ENCODE peak calls at places on chromosomes 3 and 15, in five cellular contexts. One of them, this sample, is unnamed.

GRCh38 chr3:112740800-112741199 is 99.9 kb upstream of the CCDC80 start:
- DNase-seq in PC-3: no peak
- DNase-seq in hepatocyte: no peak
- DNase-seq in GM23248: no peak
- DNase-seq in endothelial cell of umbilical vein: no peak
- DNase-seq in this sample: no peak

GRCh38 chr3:24156466-24156865 is 211.4 kb downstream of the NR1D2 start:
- DNase-seq in PC-3: peak; percentile 96
- DNase-seq in hepatocyte: no peak
- DNase-seq in GM23248: peak; percentile 85
- DNase-seq in endothelial cell of umbilical vein: no peak
- DNase-seq in this sample: peak; percentile 76

GRCh38 chr3:123202451-123202850 is 708 bp downstream of the SEC22A start:
- DNase-seq in PC-3: peak; percentile 27
- DNase-seq in hepatocyte: peak; percentile 32
- DNase-seq in GM23248: peak; percentile 36
- DNase-seq in endothelial cell of umbilical vein: peak; percentile 18
- DNase-seq in this sample: no peak

GRCh38 chr3:111695584-111696213 is 100.6 kb upstream of the ZBED2 start:
- DNase-seq in PC-3: peak; percentile 89
- DNase-seq in hepatocyte: no peak
- DNase-seq in GM23248: peak; percentile 92
- DNase-seq in endothelial cell of umbilical vein: peak; percentile 40
- DNase-seq in this sample: peak; percentile 93

GRCh38 chr15:79394231-79394630 is 37.9 kb upstream of the MINAR1 start:
- DNase-seq in PC-3: no peak
- DNase-seq in hepatocyte: no peak
- DNase-seq in GM23248: peak; percentile 83
- DNase-seq in endothelial cell of umbilical vein: peak; percentile 25
- DNase-seq in this sample: peak; percentile 81

GRCh38 chr3:174270841-174271240 is 588.3 kb upstream of the NAALADL2 start:
- DNase-seq in PC-3: peak; percentile 24
- DNase-seq in hepatocyte: peak; percentile 6
- DNase-seq in GM23248: peak; percentile 88
- DNase-seq in endothelial cell of umbilical vein: no peak
- DNase-seq in this sample: peak; percentile 77

GRCh38 chr3:37990527-37990926 is at the start of gene VILL:
- DNase-seq in PC-3: peak; percentile 82
- DNase-seq in hepatocyte: peak; percentile 39
- DNase-seq in GM23248: no peak
- DNase-seq in endothelial cell of umbilical vein: no peak
- DNase-seq in this sample: no peak

GRCh38 chr3:43423142-43423541 is 136.8 kb downstream of the SNRK start:
- DNase-seq in PC-3: peak; percentile 71
- DNase-seq in hepatocyte: no peak
- DNase-seq in GM23248: peak; percentile 29
- DNase-seq in endothelial cell of umbilical vein: no peak
- DNase-seq in this sample: peak; percentile 81

GRCh38 chr15:74337146-74337545 is 30.3 kb downstream of the CYP11A1 start:
- DNase-seq in PC-3: no peak
- DNase-seq in hepatocyte: no peak
- DNase-seq in GM23248: no peak
- DNase-seq in endothelial cell of umbilical vein: no peak
- DNase-seq in this sample: no peak

GRCh38 chr3:2807514-2807913 is 302.7 kb downstream of the IL5RA start:
- DNase-seq in PC-3: no peak
- DNase-seq in hepatocyte: no peak
- DNase-seq in GM23248: no peak
- DNase-seq in endothelial cell of umbilical vein: no peak
- DNase-seq in this sample: no peak

GRCh38 chr3:2802429-2802828 is 307.7 kb downstream of the IL5RA start:
- DNase-seq in PC-3: no peak
- DNase-seq in hepatocyte: no peak
- DNase-seq in GM23248: no peak
- DNase-seq in endothelial cell of umbilical vein: no peak
- DNase-seq in this sample: no peak
- H2AFZ ChIP-seq in PC-3: no peak overlapping the region
- H2AFZ ChIP-seq in hepatocyte: no peak overlapping the region
- H2AFZ ChIP-seq in GM23248: no peak overlapping the region
- H2AFZ ChIP-seq in endothelial cell of umbilical vein: no peak overlapping the region
- H2AFZ ChIP-seq in this sample: no peak overlapping the region

GRCh38 chr3:195150194-195151118 is 120.5 kb downstream of the XXYLT1 start:
- DNase-seq in PC-3: peak; percentile 78
- DNase-seq in hepatocyte: peak; percentile 66
- DNase-seq in GM23248: peak; percentile 23
- DNase-seq in endothelial cell of umbilical vein: peak; percentile 99
- DNase-seq in this sample: peak; percentile 92
- H3K4me2 ChIP-seq in PC-3: peak overlapping the region; percentile 75
- H3K4me2 ChIP-seq in hepatocyte: peak overlapping the region; percentile 66
- H3K4me2 ChIP-seq in GM23248: no peak overlapping the region
- H3K4me2 ChIP-seq in endothelial cell of umbilical vein: peak overlapping the region; percentile 77
- H3K4me2 ChIP-seq in this sample: peak overlapping the region; percentile 72

GRCh38 chr15:52800852-52801747 is 11.0 kb upstream of the ONECUT1 start:
- DNase-seq in PC-3: no peak
- DNase-seq in hepatocyte: no peak
- DNase-seq in GM23248: no peak
- DNase-seq in endothelial cell of umbilical vein: no peak
- DNase-seq in this sample: no peak
- TF ChIP-seq EZH2 in PC-3: no peak
- TF ChIP-seq EZH2 in hepatocyte: no peak
- TF ChIP-seq EZH2 in GM23248: peak; percentile 51
- TF ChIP-seq EZH2 in endothelial cell of umbilical vein: no peak
- TF ChIP-seq EZH2 in this sample: peak; percentile 66

DNA sequence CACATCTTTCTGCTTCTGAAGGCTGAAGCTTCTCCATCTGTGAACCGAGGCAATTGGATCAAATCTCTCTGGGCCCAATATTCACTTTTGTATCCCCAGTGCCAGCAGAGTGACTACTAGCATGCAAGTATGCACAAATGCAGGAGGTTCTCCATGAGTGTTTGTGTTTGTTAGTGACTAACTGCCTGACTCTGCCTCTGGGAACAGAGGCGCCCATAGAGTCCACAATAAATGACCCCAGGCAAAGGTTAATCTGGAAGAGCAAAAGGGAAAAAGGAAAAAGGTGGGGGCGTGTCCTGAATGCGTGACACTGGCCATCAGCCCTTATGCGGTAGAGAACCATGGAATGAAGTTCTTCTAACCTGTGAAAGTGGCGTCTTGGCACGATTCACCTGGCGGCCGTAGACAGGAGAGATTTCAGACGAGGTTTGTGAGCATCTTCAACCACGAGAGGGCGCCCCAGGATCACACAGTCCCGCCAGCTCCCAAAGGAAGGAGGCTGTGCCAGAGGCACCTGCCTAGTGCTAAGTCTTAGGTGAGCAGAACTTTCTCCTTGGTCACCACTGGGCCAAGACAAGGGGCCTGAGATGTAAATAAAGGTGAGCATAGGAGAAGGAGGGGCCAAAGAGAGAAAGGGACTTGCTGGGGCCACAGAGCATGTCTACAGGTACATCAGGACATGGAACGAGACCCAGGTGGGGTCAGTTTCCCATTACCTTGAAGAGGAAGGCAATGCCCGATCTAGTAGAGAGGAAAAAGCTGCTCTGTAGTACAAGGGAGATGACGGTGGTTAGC is 44.2 kb downstream of the RBPMS2 start:
- DNase-seq in PC-3: peak; percentile 85
- DNase-seq in hepatocyte: peak; percentile 93
- DNase-seq in GM23248: peak; percentile 83
- DNase-seq in endothelial cell of umbilical vein: peak; percentile 67
- DNase-seq in this sample: peak; percentile 55
- H2AFZ ChIP-seq in PC-3: peak overlapping the region; percentile 87
- H2AFZ ChIP-seq in hepatocyte: no peak overlapping the region
- H2AFZ ChIP-seq in GM23248: no peak overlapping the region
- H2AFZ ChIP-seq in endothelial cell of umbilical vein: no peak overlapping the region
- H2AFZ ChIP-seq in this sample: no peak overlapping the region

DNA sequence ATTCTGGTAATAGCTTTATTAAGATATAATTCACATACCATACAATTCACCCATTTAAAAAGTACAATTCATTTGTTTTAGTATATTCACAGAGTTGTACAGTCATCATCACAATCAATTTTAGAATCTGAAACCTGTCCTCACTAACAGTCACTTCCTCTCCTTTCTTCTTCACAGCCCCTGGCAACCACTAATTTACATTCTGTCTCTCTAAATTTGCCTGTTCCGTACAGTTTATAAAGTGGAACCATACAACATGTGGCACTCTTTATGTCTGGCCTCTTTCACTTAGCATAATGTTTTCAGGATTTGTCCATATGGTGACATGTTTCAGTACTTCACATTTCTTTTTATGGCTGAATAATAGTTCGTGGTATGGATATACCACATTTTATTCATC is 22.7 kb downstream of the ERICH6 start:
- DNase-seq in PC-3: no peak
- DNase-seq in hepatocyte: no peak
- DNase-seq in GM23248: no peak
- DNase-seq in endothelial cell of umbilical vein: no peak
- DNase-seq in this sample: no peak
- H3K4me2 ChIP-seq in PC-3: no peak overlapping the region
- H3K4me2 ChIP-seq in hepatocyte: no peak overlapping the region
- H3K4me2 ChIP-seq in GM23248: no peak overlapping the region
- H3K4me2 ChIP-seq in endothelial cell of umbilical vein: no peak overlapping the region
- H3K4me2 ChIP-seq in this sample: no peak overlapping the region

GRCh38 chr15:48875241-48875640 is 2.7 kb upstream of the EID1 start:
- DNase-seq in PC-3: no peak
- DNase-seq in hepatocyte: no peak
- DNase-seq in GM23248: no peak
- DNase-seq in endothelial cell of umbilical vein: no peak
- DNase-seq in this sample: no peak
- TF ChIP-seq EZH2 in PC-3: no peak
- TF ChIP-seq EZH2 in hepatocyte: no peak
- TF ChIP-seq EZH2 in GM23248: no peak
- TF ChIP-seq EZH2 in endothelial cell of umbilical vein: no peak
- TF ChIP-seq EZH2 in this sample: no peak

GRCh38 chr3:156431334-156432121 is 123.4 kb downstream of the SSR3 start:
- DNase-seq in PC-3: no peak
- DNase-seq in hepatocyte: no peak
- DNase-seq in GM23248: no peak
- DNase-seq in endothelial cell of umbilical vein: peak; percentile 24
- DNase-seq in this sample: no peak

GRCh38 chr3:156432563-156432962 is 122.4 kb downstream of the SSR3 start:
- DNase-seq in PC-3: no peak
- DNase-seq in hepatocyte: no peak
- DNase-seq in GM23248: no peak
- DNase-seq in endothelial cell of umbilical vein: peak; percentile 76
- DNase-seq in this sample: no peak

GRCh38 chr3:156425651-156426050 is 129.3 kb downstream of the SSR3 start:
- DNase-seq in PC-3: no peak
- DNase-seq in hepatocyte: no peak
- DNase-seq in GM23248: no peak
- DNase-seq in endothelial cell of umbilical vein: no peak
- DNase-seq in this sample: no peak

GRCh38 chr3:156433138-156433537 is 121.8 kb downstream of the SSR3 start:
- DNase-seq in PC-3: no peak
- DNase-seq in hepatocyte: no peak
- DNase-seq in GM23248: peak; percentile 35
- DNase-seq in endothelial cell of umbilical vein: peak; percentile 92
- DNase-seq in this sample: peak; percentile 80

DNA sequence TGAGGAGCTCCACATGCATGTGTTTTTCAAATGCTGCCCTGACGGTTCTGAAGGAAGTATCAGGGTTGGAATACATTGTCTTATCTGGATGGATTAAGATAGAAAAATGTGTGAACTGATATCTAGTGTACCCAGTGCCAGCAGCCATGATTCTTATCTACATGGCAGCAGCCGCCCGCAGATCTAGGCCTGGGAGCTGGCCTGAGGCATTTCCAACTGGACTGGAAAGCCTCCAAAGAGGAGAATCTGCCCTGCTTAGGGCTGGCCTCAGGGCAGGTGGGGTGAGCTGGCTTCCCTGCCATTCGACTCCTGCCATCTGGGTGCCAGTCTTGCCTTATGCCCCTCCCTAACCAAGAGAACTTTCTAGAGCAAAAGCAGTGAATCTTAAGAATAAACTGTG is 125.8 kb downstream of the SSR3 start:
- DNase-seq in PC-3: no peak
- DNase-seq in hepatocyte: no peak
- DNase-seq in GM23248: no peak
- DNase-seq in endothelial cell of umbilical vein: no peak
- DNase-seq in this sample: no peak
- H2AFZ ChIP-seq in PC-3: no peak overlapping the region
- H2AFZ ChIP-seq in hepatocyte: no peak overlapping the region
- H2AFZ ChIP-seq in GM23248: no peak overlapping the region
- H2AFZ ChIP-seq in endothelial cell of umbilical vein: no peak overlapping the region
- H2AFZ ChIP-seq in this sample: no peak overlapping the region

GRCh38 chr3:151312972-151313371 is 3.6 kb downstream of the GPR87 start:
- DNase-seq in PC-3: no peak
- DNase-seq in hepatocyte: no peak
- DNase-seq in GM23248: no peak
- DNase-seq in endothelial cell of umbilical vein: no peak
- DNase-seq in this sample: no peak
- H3K4me2 ChIP-seq in PC-3: no peak overlapping the region
- H3K4me2 ChIP-seq in hepatocyte: no peak overlapping the region
- H3K4me2 ChIP-seq in GM23248: no peak overlapping the region
- H3K4me2 ChIP-seq in endothelial cell of umbilical vein: no peak overlapping the region
- H3K4me2 ChIP-seq in this sample: no peak overlapping the region

DNA sequence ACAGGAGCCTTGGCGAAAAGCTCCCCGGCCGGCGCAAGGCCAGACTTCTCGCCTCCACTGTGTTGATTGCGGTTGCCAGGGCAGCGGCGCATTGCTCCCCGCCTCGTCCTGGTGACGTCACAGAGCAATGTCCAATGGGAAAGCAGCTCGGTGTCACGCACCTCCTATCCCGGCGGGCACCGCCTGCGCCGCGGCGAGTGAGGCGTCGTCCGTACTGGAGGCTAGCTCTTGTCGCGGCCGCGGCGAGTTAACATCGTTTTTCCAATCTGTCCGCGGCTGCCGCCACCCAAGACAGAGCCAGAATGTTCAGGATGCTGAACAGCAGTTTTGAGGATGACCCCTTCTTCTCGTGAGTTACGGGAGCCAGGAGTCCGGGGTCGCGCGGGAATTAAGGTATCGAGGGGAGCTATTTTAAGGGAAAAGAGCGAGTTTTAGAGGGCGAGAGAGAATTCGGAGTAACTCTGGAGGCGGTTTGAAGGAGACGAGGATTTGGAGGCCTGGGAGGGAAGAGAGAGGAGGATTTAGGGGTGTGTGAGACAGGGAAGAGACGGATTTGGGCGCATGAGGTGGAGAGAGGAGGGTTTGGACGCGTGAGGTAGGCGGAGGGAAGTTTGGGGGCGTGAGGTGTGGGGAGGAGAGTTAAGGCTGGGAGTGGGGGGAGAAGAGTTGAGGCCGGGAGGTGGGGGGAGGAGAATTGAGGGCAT is at the start of gene MLF1:
- DNase-seq in PC-3: peak; percentile 94
- DNase-seq in hepatocyte: peak; percentile 98
- DNase-seq in GM23248: peak; percentile 99
- DNase-seq in endothelial cell of umbilical vein: peak; percentile 98
- DNase-seq in this sample: peak; percentile 95
- TF ChIP-seq EZH2 in PC-3: no peak
- TF ChIP-seq EZH2 in hepatocyte: no peak
- TF ChIP-seq EZH2 in GM23248: no peak
- TF ChIP-seq EZH2 in endothelial cell of umbilical vein: no peak
- TF ChIP-seq EZH2 in this sample: no peak

DNA sequence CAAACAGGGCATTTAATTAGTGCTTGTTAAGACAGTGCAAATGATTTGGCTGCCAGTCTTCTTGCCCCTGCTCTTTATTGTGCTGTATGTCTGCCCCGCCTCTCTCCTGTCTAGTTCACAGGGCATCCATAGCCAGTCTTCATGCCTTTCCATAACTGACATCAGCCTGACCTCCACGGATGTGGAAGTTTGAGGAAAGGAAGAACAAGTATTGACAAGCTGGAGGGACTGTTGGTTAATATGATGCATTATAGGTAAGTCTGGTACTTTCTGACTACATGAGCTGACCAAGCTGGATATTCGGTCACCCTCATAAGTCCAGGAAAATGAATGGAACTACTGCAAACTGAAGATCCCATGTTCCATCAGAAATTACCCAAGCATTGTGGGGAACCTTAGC is 325.9 kb downstream of the TIGIT start:
- DNase-seq in PC-3: no peak
- DNase-seq in hepatocyte: no peak
- DNase-seq in GM23248: no peak
- DNase-seq in endothelial cell of umbilical vein: no peak
- DNase-seq in this sample: no peak
- H2AFZ ChIP-seq in PC-3: no peak overlapping the region
- H2AFZ ChIP-seq in hepatocyte: no peak overlapping the region
- H2AFZ ChIP-seq in GM23248: no peak overlapping the region
- H2AFZ ChIP-seq in endothelial cell of umbilical vein: no peak overlapping the region
- H2AFZ ChIP-seq in this sample: no peak overlapping the region

This sample was measured in fibroblast of lung.